ENCODE peak calls at places on chromosome 19, in eight cellular contexts. R, I, F, D, V, P, X and K are unnamed samples.

GRCh38 chr19:11481777-11482383 is 1.0 kb upstream of the ELAVL3 start:
- DNase-seq in R (peak), I (peak), F (peak), D (peak), V (peak), P (peak), X (peak), K (peak)

GRCh38 chr19:3057275-3057714 is 5.0 kb downstream of the TLE5 start:
- DNase-seq in R (peak), I (no peak), F (no peak), D (peak), V (no peak), P (peak), X (peak), K (no peak)

GRCh38 chr19:42224940-42225717 is 5.0 kb downstream of the ZNF526 start:
- DNase-seq in R (no peak), I (no peak), F (no peak), D (no peak), V (no peak), P (no peak), X (no peak), K (no peak)

GRCh38 chr19:56111601-56112312 is 9.3 kb downstream of the ZNF787 start:
- DNase-seq in R (peak), I (no peak), F (peak), D (no peak), V (no peak), P (no peak), X (no peak), K (peak)

GRCh38 chr19:36207605-36208252 is 6.7 kb downstream of the ZNF565 start:
- DNase-seq in R (no peak), I (no peak), F (no peak), D (no peak), V (no peak), P (no peak), X (no peak), K (no peak)

GRCh38 chr19:1520203-1520780 is 3.6 kb upstream of the PLK5 start:
- DNase-seq in R (no peak), I (no peak), F (no peak), D (no peak), V (no peak), P (no peak), X (no peak), K (no peak)

GRCh38 chr19:52211203-52211602 is 21.4 kb downstream of the PPP2R1A start:
- DNase-seq in R (no peak), I (no peak), F (no peak), D (no peak), V (no peak), P (no peak), X (no peak), K (no peak)

GRCh38 chr19:24074720-24075119 is 12.3 kb upstream of the ZNF254 start:
- DNase-seq in R (no peak), I (peak), F (no peak), D (no peak), V (no peak), P (no peak), X (no peak), K (no peak)

GRCh38 chr19:35643255-35644205 is 2.0 kb downstream of the ETV2 start:
- DNase-seq in R (peak), I (peak), F (peak), D (peak), V (peak), P (peak), X (peak), K (peak)

GRCh38 chr19:33823341-33823740 is 26.7 kb downstream of the KCTD15 start:
- DNase-seq in R (no peak), I (no peak), F (no peak), D (no peak), V (no peak), P (no peak), X (no peak), K (no peak)

GRCh38 chr19:18543814-18544475 is 572 bp upstream of the FKBP8 start:
- DNase-seq in R (peak), I (peak), F (no peak), D (no peak), V (peak), P (peak), X (peak), K (peak)